ENCODE peak calls at places on chromosomes 12 and 14, in eight cellular contexts. One of them, this sample, is unnamed. For H3K4me1, the result is how much of the 10 kb centered on the place peaks cover.

GRCh38 chr12:79766705-79767464 is 76.1 kb upstream of the PAWR start:
- DNase-seq in MM.1S: no peak
- DNase-seq in tibial artery: no peak
- DNase-seq in left ventricle myocardium inferior: no peak
- DNase-seq in adrenal gland: no peak
- DNase-seq in A549: no peak
- DNase-seq in fibroblast of lung: peak
- DNase-seq in CD8-positive, alpha-beta T cell: no peak
- DNase-seq in this sample: no peak

GRCh38 chr12:92621833-92622232 is 81.0 kb upstream of the PLEKHG7 start:
- DNase-seq in MM.1S: no peak
- DNase-seq in tibial artery: no peak
- DNase-seq in left ventricle myocardium inferior: no peak
- DNase-seq in adrenal gland: no peak
- DNase-seq in A549: no peak
- DNase-seq in fibroblast of lung: no peak
- DNase-seq in CD8-positive, alpha-beta T cell: no peak
- DNase-seq in this sample: no peak

GRCh38 chr12:97567619-97568110 is 105.1 kb downstream of the RMST start:
- DNase-seq in MM.1S: no peak
- DNase-seq in tibial artery: no peak
- DNase-seq in left ventricle myocardium inferior: no peak
- DNase-seq in adrenal gland: no peak
- DNase-seq in A549: no peak
- DNase-seq in fibroblast of lung: no peak
- DNase-seq in CD8-positive, alpha-beta T cell: no peak
- DNase-seq in this sample: no peak

GRCh38 chr14:60095781-60096450 is 4.2 kb downstream of the PCNX4 start:
- DNase-seq in MM.1S: no peak
- DNase-seq in tibial artery: no peak
- DNase-seq in left ventricle myocardium inferior: no peak
- DNase-seq in adrenal gland: no peak
- DNase-seq in A549: no peak
- DNase-seq in fibroblast of lung: peak
- DNase-seq in CD8-positive, alpha-beta T cell: no peak
- DNase-seq in this sample: no peak

GRCh38 chr12:88111074-88111652 is 30.7 kb downstream of the CEP290 start:
- DNase-seq in MM.1S: peak
- DNase-seq in tibial artery: no peak
- DNase-seq in left ventricle myocardium inferior: no peak
- DNase-seq in adrenal gland: no peak
- DNase-seq in A549: peak
- DNase-seq in fibroblast of lung: peak
- DNase-seq in CD8-positive, alpha-beta T cell: no peak
- DNase-seq in this sample: peak

GRCh38 chr14:64614214-64614613 is 64.5 kb downstream of the PPP1R36 start:
- DNase-seq in MM.1S: no peak
- DNase-seq in tibial artery: no peak
- DNase-seq in left ventricle myocardium inferior: no peak
- DNase-seq in adrenal gland: no peak
- DNase-seq in A549: no peak
- DNase-seq in fibroblast of lung: peak
- DNase-seq in CD8-positive, alpha-beta T cell: no peak
- DNase-seq in this sample: no peak

GRCh38 chr12:1907652-1908611 is 10.5 kb downstream of the CACNA2D4 start:
- DNase-seq in MM.1S: no peak
- DNase-seq in tibial artery: no peak
- DNase-seq in left ventricle myocardium inferior: no peak
- DNase-seq in adrenal gland: no peak
- DNase-seq in A549: no peak
- DNase-seq in fibroblast of lung: no peak
- DNase-seq in CD8-positive, alpha-beta T cell: no peak
- DNase-seq in this sample: no peak

GRCh38 chr14:61516957-61517356 is 178.4 kb upstream of the HIF1A start:
- DNase-seq in MM.1S: no peak
- DNase-seq in tibial artery: no peak
- DNase-seq in left ventricle myocardium inferior: no peak
- DNase-seq in adrenal gland: peak
- DNase-seq in A549: no peak
- DNase-seq in fibroblast of lung: peak
- DNase-seq in CD8-positive, alpha-beta T cell: no peak
- DNase-seq in this sample: no peak

GRCh38 chr12:52221912-52222457 is 11.1 kb upstream of the KRT7 start:
- DNase-seq in MM.1S: peak
- DNase-seq in tibial artery: no peak
- DNase-seq in left ventricle myocardium inferior: peak
- DNase-seq in adrenal gland: peak
- DNase-seq in A549: no peak
- DNase-seq in fibroblast of lung: peak
- DNase-seq in CD8-positive, alpha-beta T cell: peak
- DNase-seq in this sample: peak

GRCh38 chr14:50230601-50231474 is 540 bp downstream of the SOS2 start:
- DNase-seq in MM.1S: peak
- DNase-seq in tibial artery: peak
- DNase-seq in left ventricle myocardium inferior: peak
- DNase-seq in adrenal gland: peak
- DNase-seq in A549: peak
- DNase-seq in fibroblast of lung: peak
- DNase-seq in CD8-positive, alpha-beta T cell: peak
- DNase-seq in this sample: no peak

GRCh38 chr14:104665092-104665662 is 24.2 kb upstream of the INF2 start:
- DNase-seq in MM.1S: no peak
- DNase-seq in tibial artery: no peak
- DNase-seq in left ventricle myocardium inferior: no peak
- DNase-seq in adrenal gland: no peak
- DNase-seq in A549: no peak
- DNase-seq in fibroblast of lung: no peak
- DNase-seq in CD8-positive, alpha-beta T cell: no peak
- DNase-seq in this sample: no peak
- H3K4me1 ChIP-seq in MM.1S: under half
- H3K4me1 ChIP-seq in tibial artery: under half
- H3K4me1 ChIP-seq in left ventricle myocardium inferior: under half
- H3K4me1 ChIP-seq in adrenal gland: under half
- H3K4me1 ChIP-seq in A549: under half
- H3K4me1 ChIP-seq in fibroblast of lung: under half
- H3K4me1 ChIP-seq in CD8-positive, alpha-beta T cell: under half
- H3K4me1 ChIP-seq in this sample: under half

GRCh38 chr12:45654002-45654401 is 75.5 kb upstream of the ARID2 start:
- DNase-seq in MM.1S: no peak
- DNase-seq in tibial artery: no peak
- DNase-seq in left ventricle myocardium inferior: no peak
- DNase-seq in adrenal gland: no peak
- DNase-seq in A549: no peak
- DNase-seq in fibroblast of lung: no peak
- DNase-seq in CD8-positive, alpha-beta T cell: no peak
- DNase-seq in this sample: no peak

GRCh38 chr12:45655753-45656152 is 73.8 kb upstream of the ARID2 start:
- DNase-seq in MM.1S: no peak
- DNase-seq in tibial artery: no peak
- DNase-seq in left ventricle myocardium inferior: no peak
- DNase-seq in adrenal gland: no peak
- DNase-seq in A549: no peak
- DNase-seq in fibroblast of lung: no peak
- DNase-seq in CD8-positive, alpha-beta T cell: no peak
- DNase-seq in this sample: no peak

GRCh38 chr12:45658066-45658465 is 71.4 kb upstream of the ARID2 start:
- DNase-seq in MM.1S: no peak
- DNase-seq in tibial artery: no peak
- DNase-seq in left ventricle myocardium inferior: no peak
- DNase-seq in adrenal gland: no peak
- DNase-seq in A549: no peak
- DNase-seq in fibroblast of lung: no peak
- DNase-seq in CD8-positive, alpha-beta T cell: no peak
- DNase-seq in this sample: no peak

GRCh38 chr12:45651029-45651428 is 78.5 kb upstream of the ARID2 start:
- DNase-seq in MM.1S: no peak
- DNase-seq in tibial artery: no peak
- DNase-seq in left ventricle myocardium inferior: no peak
- DNase-seq in adrenal gland: no peak
- DNase-seq in A549: no peak
- DNase-seq in fibroblast of lung: no peak
- DNase-seq in CD8-positive, alpha-beta T cell: no peak
- DNase-seq in this sample: no peak

GRCh38 chr12:45655186-45655585 is 74.3 kb upstream of the ARID2 start:
- DNase-seq in MM.1S: no peak
- DNase-seq in tibial artery: no peak
- DNase-seq in left ventricle myocardium inferior: no peak
- DNase-seq in adrenal gland: no peak
- DNase-seq in A549: no peak
- DNase-seq in fibroblast of lung: peak
- DNase-seq in CD8-positive, alpha-beta T cell: peak
- DNase-seq in this sample: no peak
- H3K27ac ChIP-seq in MM.1S: no peak
- H3K27ac ChIP-seq in tibial artery: no peak
- H3K27ac ChIP-seq in left ventricle myocardium inferior: no peak
- H3K27ac ChIP-seq in adrenal gland: no peak
- H3K27ac ChIP-seq in A549: no peak
- H3K27ac ChIP-seq in fibroblast of lung: no peak
- H3K27ac ChIP-seq in CD8-positive, alpha-beta T cell: no peak
- H3K27ac ChIP-seq in this sample: no peak

GRCh38 chr14:95533391-95533821 is 1.4 kb upstream of the GLRX5 start:
- DNase-seq in MM.1S: no peak
- DNase-seq in tibial artery: no peak
- DNase-seq in left ventricle myocardium inferior: no peak
- DNase-seq in adrenal gland: no peak
- DNase-seq in A549: no peak
- DNase-seq in fibroblast of lung: peak
- DNase-seq in CD8-positive, alpha-beta T cell: no peak
- DNase-seq in this sample: no peak

GRCh38 chr14:95536036-95536577 is 1.3 kb downstream of the GLRX5 start:
- DNase-seq in MM.1S: no peak
- DNase-seq in tibial artery: no peak
- DNase-seq in left ventricle myocardium inferior: no peak
- DNase-seq in adrenal gland: no peak
- DNase-seq in A549: no peak
- DNase-seq in fibroblast of lung: no peak
- DNase-seq in CD8-positive, alpha-beta T cell: no peak
- DNase-seq in this sample: no peak

GRCh38 chr14:95535226-95536021 is 574 bp downstream of the GLRX5 start:
- DNase-seq in MM.1S: no peak
- DNase-seq in tibial artery: no peak
- DNase-seq in left ventricle myocardium inferior: no peak
- DNase-seq in adrenal gland: no peak
- DNase-seq in A549: no peak
- DNase-seq in fibroblast of lung: no peak
- DNase-seq in CD8-positive, alpha-beta T cell: no peak
- DNase-seq in this sample: no peak

GRCh38 chr14:95533822-95534221 is 1.0 kb upstream of the GLRX5 start:
- DNase-seq in MM.1S: no peak
- DNase-seq in tibial artery: no peak
- DNase-seq in left ventricle myocardium inferior: no peak
- DNase-seq in adrenal gland: no peak
- DNase-seq in A549: no peak
- DNase-seq in fibroblast of lung: no peak
- DNase-seq in CD8-positive, alpha-beta T cell: no peak
- DNase-seq in this sample: no peak

GRCh38 chr14:95534299-95535225 is at the start of gene GLRX5:
- DNase-seq in MM.1S: peak
- DNase-seq in tibial artery: peak
- DNase-seq in left ventricle myocardium inferior: peak
- DNase-seq in adrenal gland: peak
- DNase-seq in A549: peak
- DNase-seq in fibroblast of lung: peak
- DNase-seq in CD8-positive, alpha-beta T cell: peak
- DNase-seq in this sample: peak
- H3K4me1 ChIP-seq in MM.1S: under half
- H3K4me1 ChIP-seq in tibial artery: half or more
- H3K4me1 ChIP-seq in left ventricle myocardium inferior: half or more
- H3K4me1 ChIP-seq in adrenal gland: half or more
- H3K4me1 ChIP-seq in A549: under half
- H3K4me1 ChIP-seq in fibroblast of lung: under half
- H3K4me1 ChIP-seq in CD8-positive, alpha-beta T cell: under half
- H3K4me1 ChIP-seq in this sample: under half

DNA sequence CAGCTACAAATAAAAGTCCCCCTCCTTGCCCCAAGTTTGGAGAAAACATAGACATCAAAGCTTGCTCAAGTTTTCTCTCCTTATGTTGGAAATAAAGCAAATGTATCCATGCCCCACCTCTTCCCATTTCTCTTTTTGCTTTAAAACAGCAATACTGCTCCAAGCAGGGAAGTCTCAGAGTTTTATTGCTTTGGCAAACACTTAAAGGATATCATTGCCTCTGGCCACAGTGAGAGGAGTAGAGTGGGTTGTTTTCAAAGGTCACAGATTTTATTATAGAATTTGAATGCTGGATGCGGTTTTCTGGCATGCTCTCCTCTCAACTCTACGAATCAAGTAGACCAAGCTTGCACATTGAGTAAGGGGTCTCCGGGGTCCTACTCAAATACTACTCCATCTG is 149.7 kb downstream of the TTC7B start:
- DNase-seq in MM.1S: no peak
- DNase-seq in tibial artery: no peak
- DNase-seq in left ventricle myocardium inferior: no peak
- DNase-seq in adrenal gland: no peak
- DNase-seq in A549: no peak
- DNase-seq in fibroblast of lung: no peak
- DNase-seq in CD8-positive, alpha-beta T cell: no peak
- DNase-seq in this sample: no peak
- H3K27ac ChIP-seq in MM.1S: no peak
- H3K27ac ChIP-seq in tibial artery: no peak
- H3K27ac ChIP-seq in left ventricle myocardium inferior: no peak
- H3K27ac ChIP-seq in adrenal gland: no peak
- H3K27ac ChIP-seq in A549: no peak
- H3K27ac ChIP-seq in fibroblast of lung: no peak
- H3K27ac ChIP-seq in CD8-positive, alpha-beta T cell: no peak
- H3K27ac ChIP-seq in this sample: no peak

GRCh38 chr12:124385219-124385969 is 90.5 kb downstream of the RFLNA start:
- DNase-seq in MM.1S: no peak
- DNase-seq in tibial artery: no peak
- DNase-seq in left ventricle myocardium inferior: no peak
- DNase-seq in adrenal gland: no peak
- DNase-seq in A549: no peak
- DNase-seq in fibroblast of lung: peak
- DNase-seq in CD8-positive, alpha-beta T cell: no peak
- DNase-seq in this sample: no peak
- H3K4me1 ChIP-seq in MM.1S: under half
- H3K4me1 ChIP-seq in tibial artery: half or more
- H3K4me1 ChIP-seq in left ventricle myocardium inferior: half or more
- H3K4me1 ChIP-seq in adrenal gland: half or more
- H3K4me1 ChIP-seq in A549: half or more
- H3K4me1 ChIP-seq in fibroblast of lung: half or more
- H3K4me1 ChIP-seq in CD8-positive, alpha-beta T cell: under half
- H3K4me1 ChIP-seq in this sample: under half

DNA sequence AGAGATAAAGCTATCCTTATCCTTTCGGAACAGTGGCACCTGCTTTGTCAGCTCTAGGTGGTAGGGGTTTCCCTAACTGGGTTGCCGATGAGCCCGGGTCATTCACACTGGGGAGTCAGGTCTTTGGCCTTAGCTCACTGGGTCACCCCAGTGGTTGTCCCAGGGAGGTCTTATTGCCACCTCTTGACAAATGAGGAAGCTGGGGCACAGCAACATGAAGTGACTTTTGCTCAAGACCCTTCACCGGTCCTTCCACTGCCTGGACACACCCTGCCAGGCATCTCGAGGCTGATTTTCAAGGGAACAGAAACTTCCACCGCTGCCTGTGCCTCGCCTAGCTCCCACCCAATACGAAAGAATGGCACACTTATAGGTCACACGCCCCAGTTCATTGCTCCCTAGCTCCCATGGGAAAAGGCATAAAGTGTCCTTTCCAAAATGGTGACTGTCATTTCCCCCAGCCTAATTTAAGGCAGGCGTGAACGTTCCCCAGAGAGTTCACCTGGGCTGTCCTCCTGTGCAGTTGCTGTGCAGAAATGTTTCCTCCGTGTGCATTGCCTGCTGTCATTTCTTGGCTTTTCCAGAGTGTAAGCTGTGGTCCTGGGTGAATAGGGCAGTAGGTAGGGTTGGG is 156.1 kb upstream of the CCND2 start:
- DNase-seq in MM.1S: peak
- DNase-seq in tibial artery: no peak
- DNase-seq in left ventricle myocardium inferior: no peak
- DNase-seq in adrenal gland: no peak
- DNase-seq in A549: no peak
- DNase-seq in fibroblast of lung: no peak
- DNase-seq in CD8-positive, alpha-beta T cell: no peak
- DNase-seq in this sample: no peak
- H3K27ac ChIP-seq in MM.1S: peak
- H3K27ac ChIP-seq in tibial artery: no peak
- H3K27ac ChIP-seq in left ventricle myocardium inferior: no peak
- H3K27ac ChIP-seq in adrenal gland: no peak
- H3K27ac ChIP-seq in A549: no peak
- H3K27ac ChIP-seq in fibroblast of lung: no peak
- H3K27ac ChIP-seq in CD8-positive, alpha-beta T cell: no peak
- H3K27ac ChIP-seq in this sample: no peak